ENCODE peak calls at places on chromosomes 3 and 15, in nine cellular contexts. One of them, this sample, is unnamed.

GRCh38 chr3:8298021-8298954 is 203.3 kb upstream of the LMCD1 start:
- DNase-seq in tibial nerve: no peak
- DNase-seq in NCI-H187 treated with DMSO at 0.1 percent for 48 hours: no peak
- DNase-seq in hepatic stellate cell: no peak
- DNase-seq in osteocyte: no peak
- DNase-seq in cardiac fibroblast: no peak
- DNase-seq in activated T-helper 1 cell treated with Interleukin-2 at 50 U/mL for 16 hours: no peak
- DNase-seq in HCEC 1CT: no peak
- DNase-seq in lung: no peak
- DNase-seq in this sample: no peak

GRCh38 chr3:110495201-110495927 is 576.3 kb upstream of the NECTIN3 start:
- DNase-seq in tibial nerve: no peak
- DNase-seq in NCI-H187 treated with DMSO at 0.1 percent for 48 hours: no peak
- DNase-seq in hepatic stellate cell: no peak
- DNase-seq in osteocyte: no peak
- DNase-seq in cardiac fibroblast: no peak
- DNase-seq in activated T-helper 1 cell treated with Interleukin-2 at 50 U/mL for 16 hours: no peak
- DNase-seq in HCEC 1CT: no peak
- DNase-seq in lung: no peak
- DNase-seq in this sample: no peak

GRCh38 chr3:52093751-52094525 is 37.6 kb upstream of the DUSP7 start:
- DNase-seq in tibial nerve: no peak
- DNase-seq in NCI-H187 treated with DMSO at 0.1 percent for 48 hours: no peak
- DNase-seq in hepatic stellate cell: peak
- DNase-seq in osteocyte: no peak
- DNase-seq in cardiac fibroblast: peak
- DNase-seq in activated T-helper 1 cell treated with Interleukin-2 at 50 U/mL for 16 hours: no peak
- DNase-seq in HCEC 1CT: peak
- DNase-seq in lung: no peak
- DNase-seq in this sample: no peak

GRCh38 chr3:24595801-24596200 is 101.2 kb upstream of the THRB start:
- DNase-seq in tibial nerve: no peak
- DNase-seq in NCI-H187 treated with DMSO at 0.1 percent for 48 hours: no peak
- DNase-seq in hepatic stellate cell: no peak
- DNase-seq in osteocyte: no peak
- DNase-seq in cardiac fibroblast: peak
- DNase-seq in activated T-helper 1 cell treated with Interleukin-2 at 50 U/mL for 16 hours: no peak
- DNase-seq in HCEC 1CT: peak
- DNase-seq in lung: no peak
- DNase-seq in this sample: no peak

GRCh38 chr3:49411550-49411967 is 217 bp downstream of the RHOA start:
- DNase-seq in tibial nerve: no peak
- DNase-seq in NCI-H187 treated with DMSO at 0.1 percent for 48 hours: no peak
- DNase-seq in hepatic stellate cell: no peak
- DNase-seq in osteocyte: peak
- DNase-seq in cardiac fibroblast: peak
- DNase-seq in activated T-helper 1 cell treated with Interleukin-2 at 50 U/mL for 16 hours: peak
- DNase-seq in HCEC 1CT: peak
- DNase-seq in lung: peak
- DNase-seq in this sample: no peak

GRCh38 chr15:62880278-62880677 is 162.3 kb upstream of the TPM1 start:
- DNase-seq in tibial nerve: no peak
- DNase-seq in NCI-H187 treated with DMSO at 0.1 percent for 48 hours: no peak
- DNase-seq in hepatic stellate cell: no peak
- DNase-seq in osteocyte: no peak
- DNase-seq in cardiac fibroblast: peak
- DNase-seq in activated T-helper 1 cell treated with Interleukin-2 at 50 U/mL for 16 hours: no peak
- DNase-seq in HCEC 1CT: no peak
- DNase-seq in lung: no peak
- DNase-seq in this sample: no peak

GRCh38 chr3:107206141-107206540 is 171.1 kb upstream of the CCDC54 start:
- DNase-seq in tibial nerve: peak
- DNase-seq in NCI-H187 treated with DMSO at 0.1 percent for 48 hours: no peak
- DNase-seq in hepatic stellate cell: no peak
- DNase-seq in osteocyte: no peak
- DNase-seq in cardiac fibroblast: peak
- DNase-seq in activated T-helper 1 cell treated with Interleukin-2 at 50 U/mL for 16 hours: no peak
- DNase-seq in HCEC 1CT: peak
- DNase-seq in lung: no peak
- DNase-seq in this sample: no peak

GRCh38 chr3:55174723-55175122 is 246.9 kb upstream of the LRTM1 start:
- DNase-seq in tibial nerve: no peak
- DNase-seq in NCI-H187 treated with DMSO at 0.1 percent for 48 hours: no peak
- DNase-seq in hepatic stellate cell: no peak
- DNase-seq in osteocyte: no peak
- DNase-seq in cardiac fibroblast: no peak
- DNase-seq in activated T-helper 1 cell treated with Interleukin-2 at 50 U/mL for 16 hours: no peak
- DNase-seq in HCEC 1CT: peak
- DNase-seq in lung: no peak
- DNase-seq in this sample: no peak

GRCh38 chr3:185382154-185382553 is 19.2 kb downstream of the MAP3K13 start:
- DNase-seq in tibial nerve: no peak
- DNase-seq in NCI-H187 treated with DMSO at 0.1 percent for 48 hours: no peak
- DNase-seq in hepatic stellate cell: no peak
- DNase-seq in osteocyte: no peak
- DNase-seq in cardiac fibroblast: no peak
- DNase-seq in activated T-helper 1 cell treated with Interleukin-2 at 50 U/mL for 16 hours: no peak
- DNase-seq in HCEC 1CT: no peak
- DNase-seq in lung: no peak
- DNase-seq in this sample: no peak

GRCh38 chr15:63379492-63380150 is 2.0 kb downstream of the CA12 start:
- DNase-seq in tibial nerve: no peak
- DNase-seq in NCI-H187 treated with DMSO at 0.1 percent for 48 hours: no peak
- DNase-seq in hepatic stellate cell: no peak
- DNase-seq in osteocyte: no peak
- DNase-seq in cardiac fibroblast: no peak
- DNase-seq in activated T-helper 1 cell treated with Interleukin-2 at 50 U/mL for 16 hours: no peak
- DNase-seq in HCEC 1CT: no peak
- DNase-seq in lung: no peak
- DNase-seq in this sample: no peak

GRCh38 chr15:26889298-26889898 is 22.5 kb downstream of the GABRA5 start:
- DNase-seq in tibial nerve: peak
- DNase-seq in NCI-H187 treated with DMSO at 0.1 percent for 48 hours: no peak
- DNase-seq in hepatic stellate cell: peak
- DNase-seq in osteocyte: no peak
- DNase-seq in cardiac fibroblast: peak
- DNase-seq in activated T-helper 1 cell treated with Interleukin-2 at 50 U/mL for 16 hours: no peak
- DNase-seq in HCEC 1CT: peak
- DNase-seq in lung: no peak
- DNase-seq in this sample: peak

GRCh38 chr15:52236015-52236414 is 44.8 kb upstream of the GNB5 start:
- DNase-seq in tibial nerve: no peak
- DNase-seq in NCI-H187 treated with DMSO at 0.1 percent for 48 hours: no peak
- DNase-seq in hepatic stellate cell: no peak
- DNase-seq in osteocyte: no peak
- DNase-seq in cardiac fibroblast: no peak
- DNase-seq in activated T-helper 1 cell treated with Interleukin-2 at 50 U/mL for 16 hours: no peak
- DNase-seq in HCEC 1CT: no peak
- DNase-seq in lung: no peak
- DNase-seq in this sample: no peak

GRCh38 chr3:16841906-16842709 is 42.6 kb upstream of the PLCL2 start:
- DNase-seq in tibial nerve: no peak
- DNase-seq in NCI-H187 treated with DMSO at 0.1 percent for 48 hours: no peak
- DNase-seq in hepatic stellate cell: no peak
- DNase-seq in osteocyte: no peak
- DNase-seq in cardiac fibroblast: no peak
- DNase-seq in activated T-helper 1 cell treated with Interleukin-2 at 50 U/mL for 16 hours: peak
- DNase-seq in HCEC 1CT: no peak
- DNase-seq in lung: peak
- DNase-seq in this sample: no peak

GRCh38 chr3:120144267-120144666 is 50.0 kb upstream of the GSK3B start:
- DNase-seq in tibial nerve: no peak
- DNase-seq in NCI-H187 treated with DMSO at 0.1 percent for 48 hours: no peak
- DNase-seq in hepatic stellate cell: peak
- DNase-seq in osteocyte: no peak
- DNase-seq in cardiac fibroblast: peak
- DNase-seq in activated T-helper 1 cell treated with Interleukin-2 at 50 U/mL for 16 hours: no peak
- DNase-seq in HCEC 1CT: peak
- DNase-seq in lung: no peak
- DNase-seq in this sample: no peak

GRCh38 chr15:68149059-68149458 is 56.1 kb downstream of the CALML4 start:
- DNase-seq in tibial nerve: no peak
- DNase-seq in NCI-H187 treated with DMSO at 0.1 percent for 48 hours: no peak
- DNase-seq in hepatic stellate cell: no peak
- DNase-seq in osteocyte: no peak
- DNase-seq in cardiac fibroblast: peak
- DNase-seq in activated T-helper 1 cell treated with Interleukin-2 at 50 U/mL for 16 hours: no peak
- DNase-seq in HCEC 1CT: peak
- DNase-seq in lung: no peak
- DNase-seq in this sample: no peak

GRCh38 chr3:188468672-188469071 is 314.7 kb downstream of the LPP start:
- DNase-seq in tibial nerve: peak
- DNase-seq in NCI-H187 treated with DMSO at 0.1 percent for 48 hours: peak
- DNase-seq in hepatic stellate cell: no peak
- DNase-seq in osteocyte: no peak
- DNase-seq in cardiac fibroblast: peak
- DNase-seq in activated T-helper 1 cell treated with Interleukin-2 at 50 U/mL for 16 hours: no peak
- DNase-seq in HCEC 1CT: no peak
- DNase-seq in lung: no peak
- DNase-seq in this sample: no peak

GRCh38 chr15:88839146-88839545 is 35.9 kb downstream of the ACAN start:
- DNase-seq in tibial nerve: no peak
- DNase-seq in NCI-H187 treated with DMSO at 0.1 percent for 48 hours: no peak
- DNase-seq in hepatic stellate cell: no peak
- DNase-seq in osteocyte: no peak
- DNase-seq in cardiac fibroblast: no peak
- DNase-seq in activated T-helper 1 cell treated with Interleukin-2 at 50 U/mL for 16 hours: no peak
- DNase-seq in HCEC 1CT: no peak
- DNase-seq in lung: no peak
- DNase-seq in this sample: no peak

GRCh38 chr15:45162771-45163507 is 24.8 kb downstream of the SHF start:
- DNase-seq in tibial nerve: peak
- DNase-seq in NCI-H187 treated with DMSO at 0.1 percent for 48 hours: no peak
- DNase-seq in hepatic stellate cell: peak
- DNase-seq in osteocyte: peak
- DNase-seq in cardiac fibroblast: peak
- DNase-seq in activated T-helper 1 cell treated with Interleukin-2 at 50 U/mL for 16 hours: peak
- DNase-seq in HCEC 1CT: peak
- DNase-seq in lung: peak
- DNase-seq in this sample: no peak

GRCh38 chr3:127751163-127751621 is 71.1 kb downstream of the MGLL start:
- DNase-seq in tibial nerve: no peak
- DNase-seq in NCI-H187 treated with DMSO at 0.1 percent for 48 hours: no peak
- DNase-seq in hepatic stellate cell: no peak
- DNase-seq in osteocyte: no peak
- DNase-seq in cardiac fibroblast: no peak
- DNase-seq in activated T-helper 1 cell treated with Interleukin-2 at 50 U/mL for 16 hours: no peak
- DNase-seq in HCEC 1CT: no peak
- DNase-seq in lung: no peak
- DNase-seq in this sample: no peak

GRCh38 chr3:28326458-28326926 is 22.0 kb upstream of the ZCWPW2 start:
- DNase-seq in tibial nerve: no peak
- DNase-seq in NCI-H187 treated with DMSO at 0.1 percent for 48 hours: no peak
- DNase-seq in hepatic stellate cell: no peak
- DNase-seq in osteocyte: no peak
- DNase-seq in cardiac fibroblast: no peak
- DNase-seq in activated T-helper 1 cell treated with Interleukin-2 at 50 U/mL for 16 hours: no peak
- DNase-seq in HCEC 1CT: no peak
- DNase-seq in lung: no peak
- DNase-seq in this sample: no peak